ENCODE peak calls at places on chromosomes 4 and X, in six cellular contexts. J is fibroblast of pulmonary artery, O is K562, U is A549, W is adrenal gland, M is body of pancreas. R is an unnamed sample.

GRCh38 chr4:173522160-173522873 is 7.7 kb downstream of the HAND2 start:
- DNase-seq in J (peak; percentile 95), O (peak; percentile 65), U (no peak), W (peak; percentile 60), M (peak; percentile 61), R (no peak)

GRCh38 chrX:118521435-118521834 is 25.8 kb downstream of the DOCK11 start:
- DNase-seq in J (peak; percentile 60), O (no peak), U (no peak), W (no peak), M (no peak), R (no peak)

GRCh38 chr4:34183916-34184315 is 2060.4 kb downstream of the ARAP2 start:
- DNase-seq in J (peak; percentile 8), O (no peak), U (no peak), W (no peak), M (no peak), R (no peak)

GRCh38 chr4:138055890-138056289 is 186.3 kb downstream of the SLC7A11 start:
- DNase-seq in J (no peak), O (no peak), U (no peak), W (no peak), M (no peak), R (no peak)

GRCh38 chrX:34586507-34586906 is 70.6 kb downstream of the TMEM47 start:
- DNase-seq in J (no peak), O (no peak), U (no peak), W (no peak), M (no peak), R (no peak)

GRCh38 chrX:139831689-139832456 is 101.0 kb downstream of the ATP11C start:
- DNase-seq in J (peak; percentile 84), O (no peak), U (no peak), W (no peak), M (peak; percentile 15), R (no peak)

GRCh38 chrX:6667048-6667768 is 132.3 kb upstream of the VCX3A start:
- DNase-seq in J (no peak), O (no peak), U (no peak), W (no peak), M (no peak), R (no peak)

GRCh38 chr4:39308576-39308975 is 57.6 kb downstream of the RFC1 start:
- DNase-seq in J (no peak), O (no peak), U (no peak), W (no peak), M (no peak), R (no peak)

GRCh38 chr4:108931926-108932325 is 169.1 kb upstream of the ETNPPL start:
- DNase-seq in J (no peak), O (no peak), U (no peak), W (no peak), M (no peak), R (no peak)

GRCh38 chr4:102008711-102009110 is 218.2 kb downstream of the BANK1 start:
- DNase-seq in J (peak; percentile 47), O (no peak), U (no peak), W (no peak), M (no peak), R (no peak)

DNA sequence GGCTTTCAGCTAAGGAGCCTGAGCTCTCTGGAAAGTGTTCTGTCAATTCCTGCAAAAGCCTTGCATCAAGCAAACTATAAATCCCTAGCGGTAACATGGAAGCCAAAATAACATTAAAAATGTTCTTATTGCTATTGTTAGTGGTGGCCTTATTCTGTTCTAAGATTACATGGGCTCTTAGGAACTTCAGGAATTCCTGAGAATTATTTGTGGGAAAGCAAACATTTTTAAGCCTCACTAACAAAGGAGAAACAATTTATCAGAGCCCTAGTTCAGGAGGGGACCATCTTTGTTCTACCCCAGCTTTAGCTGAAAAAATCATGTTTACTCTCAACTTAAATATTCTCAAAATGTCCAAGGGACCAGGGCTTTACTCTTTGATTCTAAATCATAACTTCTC is 119.6 kb downstream of the PAPSS1 start:
- DNase-seq in J (peak; percentile 53), O (no peak), U (no peak), W (no peak), M (no peak), R (no peak)
- TF ChIP-seq CTCF in J (no peak), O (no peak), U (no peak), W (no peak), M (no peak), R (no peak)

DNA sequence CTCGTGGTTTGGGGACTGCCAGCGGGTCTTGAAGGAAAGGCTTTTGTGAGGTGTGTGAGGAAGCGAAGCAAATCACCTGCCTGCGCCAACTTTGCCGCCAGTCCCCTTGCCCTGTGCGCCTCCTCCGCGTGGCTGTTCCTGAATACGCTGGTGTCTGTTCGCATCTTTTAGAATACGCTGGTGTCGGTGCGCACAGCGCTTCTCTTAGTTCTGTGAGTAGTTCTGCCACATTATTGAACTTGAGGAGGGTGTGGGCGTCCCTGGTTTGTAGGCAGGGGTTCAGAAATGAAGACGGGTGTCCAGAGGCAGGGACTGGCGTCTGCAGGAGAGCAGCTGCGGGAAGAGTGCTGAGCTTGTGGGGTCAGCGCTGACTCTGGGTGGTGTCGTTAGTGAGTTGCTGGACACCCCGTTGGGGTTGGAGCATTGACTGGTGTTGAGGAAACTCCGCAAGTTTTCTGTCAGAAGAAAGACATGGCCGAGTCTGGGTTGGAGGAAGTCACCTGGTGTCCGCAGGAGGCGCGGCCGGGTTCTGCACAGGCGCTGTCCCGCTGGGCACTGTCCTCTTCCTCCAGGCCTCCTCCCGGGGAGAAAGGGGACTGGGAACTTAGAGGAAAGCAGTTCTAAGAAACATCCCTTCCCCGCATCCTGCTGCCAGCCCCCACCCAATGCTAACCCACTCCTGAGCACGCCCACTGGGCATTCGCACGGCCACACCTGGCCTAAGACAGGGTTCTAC is 952 bp downstream of the ZNF718 start:
- DNase-seq in J (peak; percentile 41), O (peak; percentile 46), U (no peak), W (peak; percentile 61), M (peak; percentile 63), R (no peak)
- TF ChIP-seq CTCF in J (no peak), O (no peak), U (no peak), W (peak; percentile 8), M (no peak), R (no peak)

GRCh38 chr4:13722649-13723048 is 95.1 kb upstream of the BOD1L1 start:
- DNase-seq in J (no peak), O (no peak), U (no peak), W (no peak), M (no peak), R (no peak)
- TF ChIP-seq CTCF in J (no peak), O (no peak), U (no peak), W (no peak), M (no peak), R (no peak)

GRCh38 chr4:186149872-186150271 is 41.5 kb upstream of the CYP4V2 start:
- DNase-seq in J (peak; percentile 66), O (no peak), U (no peak), W (peak; percentile 24), M (peak; percentile 68), R (peak; percentile 64)
- TF ChIP-seq CTCF in J (peak; percentile 47), O (peak; percentile 61), U (peak; percentile 11), W (peak; percentile 70), M (peak; percentile 17), R (peak; percentile 72)

DNA sequence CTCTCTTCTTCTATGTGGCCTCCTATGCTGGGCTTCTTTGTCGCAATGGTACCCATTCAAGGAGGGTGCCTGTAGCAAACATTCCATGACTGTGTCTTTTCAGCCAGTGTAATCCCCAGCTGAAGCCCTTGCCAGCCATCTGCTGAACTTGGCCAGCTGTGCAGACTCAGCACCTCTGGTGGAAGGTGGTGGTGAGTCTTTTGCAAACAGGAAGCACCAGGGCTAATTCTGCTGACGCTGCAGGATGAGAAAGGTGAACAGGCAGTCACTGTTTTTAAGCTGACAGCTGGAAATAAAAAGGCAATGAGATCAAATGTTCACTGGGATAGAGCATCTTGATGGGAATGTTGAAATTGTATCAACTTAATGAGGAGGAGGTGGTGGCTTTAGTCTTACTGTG is 298.7 kb upstream of the CLNK start:
- DNase-seq in J (no peak), O (no peak), U (no peak), W (no peak), M (peak; percentile 13), R (no peak)
- TF ChIP-seq CTCF in J (no peak), O (no peak), U (no peak), W (no peak), M (no peak), R (no peak)

GRCh38 chrX:102154218-102154860 is 1.4 kb downstream of the BEX5 start:
- DNase-seq in J (no peak), O (no peak), U (no peak), W (no peak), M (no peak), R (peak; percentile 2)
- TF ChIP-seq CTCF in J (no peak), O (no peak), U (no peak), W (no peak), M (no peak), R (peak; percentile 53)

GRCh38 chrX:8037593-8038348 is 110.6 kb upstream of the PNPLA4 start:
- DNase-seq in J (no peak), O (no peak), U (no peak), W (no peak), M (no peak), R (no peak)
- TF ChIP-seq CTCF in J (no peak), O (no peak), U (no peak), W (no peak), M (no peak), R (no peak)

GRCh38 chrX:56736219-56736618 is 7.2 kb downstream of the NBDY start:
- DNase-seq in J (no peak), O (no peak), U (no peak), W (no peak), M (no peak), R (no peak)

GRCh38 chrX:56738670-56739069 is 9.6 kb downstream of the NBDY start:
- DNase-seq in J (no peak), O (no peak), U (no peak), W (no peak), M (no peak), R (no peak)

GRCh38 chrX:56728752-56729151 is 291 bp upstream of the NBDY start:
- DNase-seq in J (peak; percentile 26), O (no peak), U (peak; percentile 4), W (peak; percentile 26), M (no peak), R (peak; percentile 1)

GRCh38 chrX:56729152-56729557 is at the start of gene NBDY:
- DNase-seq in J (peak; percentile 57), O (peak; percentile 12), U (peak; percentile 26), W (peak; percentile 57), M (peak; percentile 26), R (peak; percentile 21)

DNA sequence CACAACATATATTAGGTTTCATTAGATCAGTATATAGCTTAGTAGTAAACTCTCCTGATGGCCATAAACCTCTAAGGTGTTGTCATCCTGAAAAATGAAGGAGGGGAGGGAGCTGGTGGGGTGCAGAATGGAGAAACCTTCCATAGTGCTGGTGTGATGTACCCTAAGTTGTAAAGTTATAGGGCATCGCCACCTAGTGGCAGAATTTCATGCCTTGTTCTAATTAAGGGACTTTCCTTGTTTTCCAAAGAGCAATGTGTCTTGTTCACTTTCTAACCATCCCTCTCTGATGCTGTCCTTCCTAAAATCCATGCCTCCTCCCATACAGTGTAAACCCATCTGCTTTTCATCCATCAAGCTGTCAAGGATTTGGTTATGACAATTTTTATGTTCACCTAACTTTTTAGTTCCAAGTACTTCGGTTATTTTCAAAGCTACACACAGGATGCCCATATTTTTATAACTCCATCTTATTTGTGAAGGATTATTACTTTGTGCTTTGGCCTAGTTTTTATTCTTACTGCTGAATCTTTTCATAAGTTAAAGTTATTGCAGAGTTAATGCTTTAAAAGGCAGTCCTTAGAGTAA is 4.5 kb downstream of the NBDY start:
- DNase-seq in J (peak; percentile 54), O (peak; percentile 11), U (peak; percentile 16), W (peak; percentile 64), M (peak; percentile 53), R (peak; percentile 48)
- TF ChIP-seq CTCF in J (peak; percentile 53), O (peak; percentile 48), U (peak; percentile 61), W (peak; percentile 52), M (peak; percentile 38), R (peak; percentile 71)